ENCODE peak calls at places on chromosomes 1 and 21, in eight cellular contexts. P, W, O, K, Z, D, B and L are unnamed samples.

GRCh38 chr1:49052102-49052501 is 275.4 kb upstream of the BEND5 start:
- DNase-seq in B (no peak), O (no peak), W (no peak), Z (no peak), P (no peak), K (no peak), D (no peak), L (no peak)

GRCh38 chr1:235073331-235073967 is 55.2 kb downstream of the TOMM20 start:
- DNase-seq in W (no peak), B (no peak), K (no peak), Z (no peak), P (no peak), D (no peak), O (peak), L (no peak)

GRCh38 chr1:42424201-42424600 is 31.6 kb downstream of the ZMYND12 start:
- DNase-seq in D (no peak), O (no peak), Z (no peak), P (no peak), W (no peak), B (no peak), K (no peak), L (no peak)

GRCh38 chr1:155967410-155968400 is 10.6 kb downstream of the ARHGEF2 start:
- DNase-seq in B (no peak), O (no peak), W (no peak), P (no peak), K (no peak), Z (no peak), D (no peak), L (no peak)

GRCh38 chr1:31627301-31627929 is 9.9 kb downstream of the HCRTR1 start:
- DNase-seq in K (no peak), B (no peak), W (no peak), Z (no peak), D (no peak), P (no peak), O (peak), L (no peak)

GRCh38 chr1:7281821-7282220 is 489.3 kb upstream of the VAMP3 start:
- DNase-seq in O (no peak), Z (no peak), D (no peak), K (peak), W (peak), P (no peak), B (no peak), L (no peak)

GRCh38 chr1:226215239-226215638 is 8.2 kb upstream of the MIXL1 start:
- DNase-seq in Z (no peak), K (no peak), O (no peak), B (no peak), P (no peak), W (no peak), D (no peak), L (no peak)

GRCh38 chr1:228867093-228867950 is 132.0 kb downstream of the RHOU start:
- DNase-seq in B (no peak), W (no peak), D (no peak), O (no peak), Z (no peak), P (no peak), K (no peak), L (no peak)

GRCh38 chr21:31872452-31873274 is at the start of gene HUNK:
- DNase-seq in W (no peak), P (no peak), D (no peak), Z (no peak), K (no peak), O (no peak), B (peak), L (no peak)

GRCh38 chr1:113046569-113046968 is 26.4 kb upstream of the LRIG2 start:
- DNase-seq in D (no peak), Z (no peak), B (no peak), O (no peak), W (no peak), K (no peak), P (peak), L (no peak)

GRCh38 chr1:204971700-204972336 is 71.2 kb upstream of the CNTN2 start:
- DNase-seq in P (no peak), O (no peak), D (no peak), W (no peak), K (no peak), Z (peak), B (no peak), L (no peak)

GRCh38 chr1:247209306-247209900 is 37.6 kb upstream of the ZNF124 start:
- DNase-seq in W (no peak), P (no peak), O (no peak), D (no peak), K (no peak), Z (no peak), B (no peak), L (peak)
- H3K4me3 ChIP-seq in W (peak), P (peak), O (peak), D (peak), K (peak), Z (peak), B (peak), L (peak)

GRCh38 chr1:239084459-239085080 is 301.8 kb upstream of the CHRM3 start:
- DNase-seq in P (no peak), K (no peak), B (no peak), Z (no peak), W (no peak), D (no peak), O (no peak), L (no peak)
- TF ChIP-seq CTCF in P (peak), K (no peak), B (no peak), Z (no peak), W (no peak), D (no peak), O (no peak), L (no peak)

GRCh38 chr21:35058058-35058457 is 9.0 kb upstream of the RUNX1 start:
- DNase-seq in W (no peak), O (no peak), K (no peak), B (no peak), Z (no peak), P (no peak), D (no peak), L (no peak)

GRCh38 chr21:35059742-35060141 is 10.6 kb upstream of the RUNX1 start:
- DNase-seq in K (no peak), P (no peak), D (no peak), Z (no peak), O (no peak), W (no peak), B (no peak), L (no peak)

GRCh38 chr21:35053356-35054096 is 4.4 kb upstream of the RUNX1 start:
- DNase-seq in W (no peak), B (no peak), P (no peak), K (no peak), O (no peak), D (no peak), Z (no peak), L (no peak)

GRCh38 chr21:35062016-35062415 is 12.9 kb upstream of the RUNX1 start:
- DNase-seq in D (no peak), P (no peak), O (no peak), Z (no peak), W (no peak), K (no peak), B (no peak), L (no peak)

DNA sequence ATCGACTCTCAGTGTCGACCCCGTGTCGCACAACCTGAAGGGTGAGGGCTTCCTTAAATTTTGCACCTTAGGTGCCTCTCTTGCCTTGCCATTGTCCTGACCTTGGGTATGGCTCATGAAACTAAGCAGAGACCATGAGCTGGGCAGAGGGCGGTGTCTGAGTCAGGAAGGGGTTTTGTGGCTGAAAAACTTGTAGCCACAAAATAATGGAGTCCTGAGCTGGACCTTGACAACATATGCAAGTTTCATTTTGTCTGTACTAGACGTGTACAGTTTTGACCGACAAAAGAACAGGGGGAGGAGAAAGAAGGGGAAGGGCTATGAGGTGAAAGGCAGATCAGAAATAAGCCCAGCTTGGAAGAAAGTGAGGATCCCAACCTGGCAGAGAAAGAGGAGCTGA is 8.3 kb upstream of the RUNX1 start:
- DNase-seq in P (no peak), K (no peak), Z (no peak), W (no peak), B (no peak), O (no peak), D (no peak), L (no peak)
- H3K4me3 ChIP-seq in P (no peak), K (no peak), Z (no peak), W (no peak), B (no peak), O (no peak), D (no peak), L (no peak)

DNA sequence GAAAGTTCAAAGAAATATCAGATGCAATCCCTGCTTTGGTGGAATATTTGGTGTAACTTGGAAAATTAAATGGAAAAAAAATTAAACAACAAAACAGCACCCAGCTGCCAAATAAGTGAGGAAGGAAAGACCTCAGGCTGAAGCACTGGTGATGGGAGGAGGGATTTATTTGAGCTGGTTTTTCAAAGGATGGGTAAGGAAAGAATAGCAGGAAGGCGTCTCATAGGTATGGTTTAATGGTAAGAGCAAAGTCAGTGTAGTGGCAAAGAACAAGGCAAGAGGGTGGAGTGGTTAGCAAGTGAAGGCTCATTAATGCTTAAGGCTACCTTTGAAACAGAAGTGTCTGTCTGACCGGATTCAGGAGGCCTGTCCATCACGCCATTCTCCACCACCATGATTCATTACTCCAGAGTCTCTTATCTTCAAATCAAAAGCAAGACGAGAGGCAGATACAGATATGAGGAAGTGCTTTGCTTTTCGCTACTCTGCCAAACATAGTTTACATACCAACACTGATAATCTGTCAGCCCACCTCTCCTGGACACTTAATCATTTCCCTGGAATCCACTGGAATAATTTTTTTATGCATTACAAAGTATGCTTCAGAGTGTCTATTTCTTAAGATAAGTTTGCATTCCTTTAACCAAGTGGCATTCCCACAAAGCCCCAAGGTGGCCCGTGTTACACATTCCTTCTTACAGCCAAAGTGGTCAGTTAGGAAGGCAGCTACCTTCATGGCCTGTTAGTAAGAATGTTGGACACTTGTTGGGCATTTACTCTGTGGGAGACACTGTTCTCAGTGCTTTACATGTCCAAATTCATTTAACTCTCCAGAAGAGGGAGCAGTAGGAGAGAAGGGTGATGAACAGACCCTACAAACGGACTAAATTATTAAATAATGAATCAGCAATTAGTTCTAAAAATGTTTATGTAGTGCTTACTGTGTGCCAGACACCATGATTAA is 146.6 kb downstream of the ROR1 start:
- DNase-seq in B (no peak), P (no peak), D (peak), Z (peak), O (no peak), K (peak), W (no peak), L (peak)
- TF ChIP-seq CTCF in B (no peak), P (no peak), D (peak), Z (peak), O (peak), K (peak), W (no peak), L (peak)

DNA sequence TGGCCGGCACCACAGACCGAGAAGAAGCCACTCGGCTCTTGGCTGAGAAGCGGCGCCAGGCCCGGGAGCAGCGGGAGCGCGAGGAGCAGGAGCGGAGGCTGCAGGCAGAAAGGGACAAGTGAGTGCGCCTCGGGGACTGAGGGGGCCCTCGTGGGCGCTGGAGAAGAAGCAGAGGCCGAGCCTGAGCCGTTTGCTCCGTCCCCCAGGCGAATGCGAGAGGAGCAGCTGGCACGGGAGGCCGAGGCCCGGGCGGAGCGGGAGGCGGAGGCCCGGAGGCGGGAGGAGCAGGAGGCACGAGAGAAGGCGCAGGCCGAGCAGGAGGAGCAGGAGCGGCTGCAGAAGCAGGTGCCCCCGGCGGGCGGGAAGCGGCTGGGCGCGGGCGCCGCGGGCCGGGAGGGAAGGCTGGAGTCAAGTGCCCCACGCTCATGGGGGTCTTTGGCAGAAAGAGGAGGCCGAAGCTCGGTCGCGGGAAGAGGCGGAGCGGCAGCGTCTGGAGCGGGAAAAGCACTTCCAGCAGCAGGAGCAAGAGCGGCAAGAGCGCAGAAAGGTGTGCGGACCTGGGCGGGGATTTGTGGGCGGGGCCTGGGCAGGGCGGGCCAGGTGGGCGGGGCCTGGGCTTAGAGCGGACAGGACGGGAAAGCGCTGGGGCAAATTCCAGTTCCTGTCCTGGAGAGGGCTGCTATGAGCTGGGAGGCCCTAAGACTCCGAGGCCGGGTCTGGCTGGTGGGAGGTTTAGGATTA is 22.7 kb downstream of the MAP7D1 start:
- DNase-seq in Z (no peak), K (no peak), B (no peak), W (no peak), P (no peak), O (peak), D (no peak), L (no peak)
- H3K4me3 ChIP-seq in Z (no peak), K (no peak), B (no peak), W (no peak), P (no peak), O (peak), D (no peak), L (no peak)

GRCh38 chr1:114959423-114959822 is 70.2 kb upstream of the TSHB start:
- DNase-seq in Z (no peak), P (no peak), K (no peak), O (no peak), D (no peak), B (no peak), W (no peak), L (no peak)

GRCh38 chr1:114956570-114956969 is 73.1 kb upstream of the TSHB start:
- DNase-seq in Z (no peak), K (no peak), B (no peak), O (no peak), P (no peak), W (no peak), D (no peak), L (no peak)
- TF ChIP-seq CTCF in Z (peak), K (peak), B (no peak), O (peak), P (peak), W (no peak), D (no peak), L (peak)